ENCODE peak calls at places on chromosomes 16 and 17, in five cellular contexts. H is H9, G is neuronal stem cell, I is H1, N is trophoblast cell. T is an unnamed sample.

GRCh38 chr17:17435323-17435722 is 41.5 kb upstream of the MED9 start:
- DNase-seq in H (no peak), G (no peak), I (no peak), N (no peak), T (peak)

GRCh38 chr16:66365588-66365987 is 903 bp upstream of the CDH5 start:
- DNase-seq in H (no peak), G (no peak), I (no peak), N (no peak), T (no peak)

GRCh38 chr17:33778505-33779398 is 476.3 kb upstream of the CCL2 start:
- DNase-seq in H (peak), G (peak), I (peak), N (peak), T (peak)

GRCh38 chr16:86598607-86599318 is 20.4 kb downstream of the FOXL1 start:
- DNase-seq in H (no peak), G (no peak), I (no peak), N (no peak), T (no peak)

GRCh38 chr16:23274968-23275367 is 27.1 kb upstream of the SCNN1B start:
- DNase-seq in H (peak), G (no peak), I (no peak), N (no peak), T (no peak)

GRCh38 chr17:8206536-8206935 is 3.8 kb downstream of the AURKB start:
- DNase-seq in H (no peak), G (no peak), I (no peak), N (no peak), T (no peak)

GRCh38 chr17:76467809-76468633 is 618 bp downstream of the AANAT start:
- DNase-seq in H (no peak), G (no peak), I (no peak), N (no peak), T (no peak)

GRCh38 chr16:21083729-21084268 is 66.8 kb downstream of the DNAH3 start:
- DNase-seq in H (peak), G (peak), I (peak), N (peak), T (peak)

GRCh38 chr16:3611145-3611977 is at the start of gene SLX4:
- DNase-seq in H (peak), G (peak), I (peak), N (peak), T (peak)

GRCh38 chr16:21656795-21657768 is 4.7 kb upstream of the IGSF6 start:
- DNase-seq in H (no peak), G (peak), I (no peak), N (no peak), T (peak)

GRCh38 chr17:57902800-57903759 is 52.1 kb downstream of the CUEDC1 start:
- DNase-seq in H (no peak), G (no peak), I (no peak), N (peak), T (peak)

GRCh38 chr17:63537991-63538692 is 12.1 kb upstream of the DCAF7 start:
- DNase-seq in H (peak), G (no peak), I (no peak), N (no peak), T (no peak)

GRCh38 chr17:60169921-60170817 is 20.4 kb downstream of the CA4 start:
- DNase-seq in H (no peak), G (no peak), I (no peak), N (no peak), T (peak)

GRCh38 chr17:7632492-7632894 is 2.6 kb downstream of the SHBG start:
- DNase-seq in H (peak), G (no peak), I (peak), N (no peak), T (peak)

GRCh38 chr17:60730273-60730672 is 52.6 kb downstream of the BCAS3 start:
- DNase-seq in H (no peak), G (no peak), I (no peak), N (no peak), T (no peak)

GRCh38 chr16:16019488-16019887 is 70.1 kb downstream of the ABCC1 start:
- DNase-seq in H (no peak), G (no peak), I (no peak), N (no peak), T (peak)

GRCh38 chr17:57109393-57110151 is 24.5 kb downstream of the AKAP1 start:
- DNase-seq in H (peak), G (no peak), I (no peak), N (no peak), T (no peak)

GRCh38 chr17:731943-732787 is at the start of gene TLCD3A:
- DNase-seq in H (peak), G (no peak), I (no peak), N (peak), T (peak)

GRCh38 chr17:8470447-8471047 is 34.9 kb downstream of the NDEL1 start:
- DNase-seq in H (peak), G (no peak), I (no peak), N (no peak), T (no peak)

GRCh38 chr16:15643453-15644305 is 725 bp upstream of the MARF1 start:
- DNase-seq in H (no peak), G (no peak), I (no peak), N (no peak), T (peak)

GRCh38 chr16:15654591-15654990 is 4.5 kb downstream of the NDE1 start:
- DNase-seq in H (no peak), G (no peak), I (no peak), N (no peak), T (no peak)

GRCh38 chr17:40864661-40865380 is 2.2 kb downstream of the KRT12 start:
- DNase-seq in H (no peak), G (no peak), I (no peak), N (no peak), T (no peak)

GRCh38 chr16:11391576-11391975 is 46.3 kb downstream of the RMI2 start:
- DNase-seq in H (peak), G (no peak), I (no peak), N (no peak), T (no peak)

GRCh38 chr17:2724783-2725164 is 13.2 kb upstream of the CLUH start:
- DNase-seq in H (peak), G (peak), I (peak), N (peak), T (peak)

GRCh38 chr16:54931757-54932660 is 1.3 kb downstream of the IRX5 start:
- DNase-seq in H (no peak), G (no peak), I (no peak), N (no peak), T (no peak)

GRCh38 chr16:66881014-66881417 is 701 bp downstream of the PDP2 start:
- DNase-seq in H (no peak), G (peak), I (no peak), N (no peak), T (peak)

GRCh38 chr16:68040506-68041288 is 17.6 kb downstream of the DUS2 start:
- DNase-seq in H (peak), G (peak), I (peak), N (peak), T (peak)

GRCh38 chr16:68037820-68038597 is 14.9 kb downstream of the DUS2 start:
- DNase-seq in H (no peak), G (no peak), I (no peak), N (no peak), T (no peak)

GRCh38 chr16:68033101-68033500 is 10.0 kb downstream of the DUS2 start:
- DNase-seq in H (no peak), G (no peak), I (no peak), N (no peak), T (no peak)

GRCh38 chr16:68031951-68032350 is 8.9 kb downstream of the DUS2 start:
- DNase-seq in H (no peak), G (no peak), I (no peak), N (no peak), T (no peak)

GRCh38 chr16:68035227-68035626 is 12.1 kb downstream of the DUS2 start:
- DNase-seq in H (no peak), G (no peak), I (no peak), N (no peak), T (no peak)
- H2BK12ac ChIP-seq in H (no peak), G (no peak), I (no peak), N (no peak), T (no peak)

GRCh38 chr17:6505425-6506142 is 50.8 kb downstream of the PITPNM3 start:
- DNase-seq in H (peak), G (no peak), I (no peak), N (peak), T (no peak)
- H3K4me2 ChIP-seq in H (no peak), G (no peak), I (no peak), N (no peak), T (no peak)

GRCh38 chr17:65586899-65587298 is 25.5 kb upstream of the AXIN2 start:
- DNase-seq in H (no peak), G (no peak), I (no peak), N (no peak), T (no peak)

GRCh38 chr17:65584604-65585521 is 23.4 kb upstream of the AXIN2 start:
- DNase-seq in H (no peak), G (no peak), I (no peak), N (no peak), T (no peak)

GRCh38 chr17:65588194-65588808 is 26.9 kb upstream of the AXIN2 start:
- DNase-seq in H (no peak), G (no peak), I (no peak), N (peak), T (no peak)

GRCh38 chr17:65589321-65589720 is 27.9 kb upstream of the AXIN2 start:
- DNase-seq in H (no peak), G (no peak), I (no peak), N (no peak), T (no peak)

GRCh38 chr17:65587602-65588193 is 26.2 kb upstream of the AXIN2 start:
- DNase-seq in H (no peak), G (no peak), I (no peak), N (no peak), T (no peak)
- H2BK12ac ChIP-seq in H (no peak), G (no peak), I (no peak), N (no peak), T (no peak)

DNA sequence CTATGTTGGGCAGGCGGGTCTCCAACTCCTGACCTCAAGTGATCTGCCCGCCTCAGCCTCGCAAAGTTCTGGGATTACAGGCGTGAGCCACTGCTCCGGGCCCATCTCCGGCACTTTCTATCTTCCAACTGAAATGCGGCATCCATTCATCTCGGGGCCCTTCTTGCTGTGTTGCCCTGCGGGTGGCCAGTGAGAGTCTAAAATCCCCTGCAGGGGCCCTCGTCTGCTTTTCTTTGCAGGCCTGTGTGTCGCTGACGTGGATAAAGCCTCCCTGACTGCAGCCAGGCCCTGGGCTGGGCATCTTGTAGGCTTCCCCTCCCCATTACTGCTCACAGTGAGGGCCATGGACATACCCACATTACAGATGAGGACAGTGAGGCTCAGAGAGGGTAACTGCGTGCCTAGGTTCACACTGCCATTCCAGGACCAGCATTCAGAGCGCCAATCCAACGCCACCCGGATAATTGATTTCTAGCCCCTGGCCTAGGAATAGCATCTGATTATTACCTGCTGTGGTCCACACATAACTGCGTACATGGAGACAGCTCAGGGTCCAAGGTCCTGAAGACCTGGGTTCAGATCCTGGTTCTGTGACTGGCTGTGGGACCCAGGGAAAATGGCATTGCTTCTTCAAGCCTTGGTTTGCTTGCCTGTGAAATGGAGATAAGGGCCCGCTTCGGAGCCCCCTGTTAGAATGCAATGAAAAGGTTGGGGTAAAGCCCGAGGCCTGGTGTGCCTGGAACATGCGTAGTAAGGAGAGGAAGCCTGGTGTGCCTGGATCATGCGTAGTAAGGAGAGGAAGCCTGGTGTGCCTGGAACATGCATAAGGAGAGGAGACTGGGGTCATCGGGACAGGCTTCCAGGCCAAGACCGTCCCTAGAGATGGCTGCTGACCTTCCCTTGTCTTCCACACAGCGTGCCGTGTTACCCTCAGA is 25.0 kb downstream of the CRISPLD2 start:
- DNase-seq in H (peak), G (peak), I (peak), N (no peak), T (no peak)
- H3K4me2 ChIP-seq in H (no peak), G (no peak), I (peak), N (no peak), T (no peak)

GRCh38 chr16:12766853-12767252 is 36.8 kb downstream of the CPPED1 start:
- DNase-seq in H (no peak), G (no peak), I (no peak), N (no peak), T (no peak)
- H2BK12ac ChIP-seq in H (no peak), G (no peak), I (peak), N (no peak), T (no peak)

GRCh38 chr17:28521296-28522085 is 15.3 kb downstream of the FOXN1 start:
- DNase-seq in H (peak), G (no peak), I (no peak), N (no peak), T (no peak)
- H3K4me2 ChIP-seq in H (no peak), G (no peak), I (peak), N (no peak), T (no peak)

DNA sequence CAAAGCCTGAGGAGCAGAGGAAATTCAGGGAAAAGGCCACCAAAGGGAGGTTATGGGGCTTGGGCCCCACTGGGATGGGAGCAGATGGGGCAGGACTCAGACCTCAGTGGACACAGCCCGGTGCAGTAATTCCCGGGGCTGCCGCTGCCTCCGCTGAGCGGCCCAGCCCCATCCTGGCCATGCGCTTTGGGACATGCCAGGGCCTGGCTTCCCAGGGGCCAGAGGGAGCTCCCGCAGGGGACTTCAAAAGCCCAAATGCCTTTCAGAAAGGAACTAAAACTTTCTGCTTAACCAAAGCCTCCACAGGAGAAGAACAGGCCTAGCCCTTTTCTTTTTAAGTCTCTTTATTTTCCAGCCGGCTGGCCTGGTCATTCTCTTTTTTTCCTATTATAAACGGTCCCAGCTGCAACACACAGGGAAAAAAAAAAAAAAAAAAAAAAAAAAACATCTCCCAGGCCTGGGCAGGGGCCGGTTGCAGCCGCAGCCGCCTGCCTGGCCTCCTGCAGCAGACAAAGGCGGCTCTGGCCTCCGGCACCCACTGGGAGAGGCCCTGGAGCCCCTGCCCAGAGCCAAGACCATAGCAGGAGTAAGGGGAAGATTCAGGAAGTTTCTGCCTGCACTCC is 10.7 kb upstream of the ZNF423 start:
- DNase-seq in H (peak), G (peak), I (no peak), N (no peak), T (no peak)
- H2BK12ac ChIP-seq in H (no peak), G (peak), I (peak), N (no peak), T (no peak)